ENCODE peak calls at places on chromosome 9, in six cellular contexts. L is HCT116, E is HEK293T, M is K562, W is GM12878, X is H1. K is an unnamed sample.

GRCh38 chr9:20620658-20621552 is 1.4 kb downstream of the MLLT3 start:
- DNase-seq in L (no peak), E (no peak), M (no peak), W (no peak), X (peak), K (no peak)

GRCh38 chr9:131773911-131774379 is 34.1 kb upstream of the RAPGEF1 start:
- DNase-seq in L (no peak), E (peak), M (peak), W (no peak), X (peak), K (peak)

GRCh38 chr9:29906065-29906464 is 2332.8 kb upstream of the C9orf72 start:
- DNase-seq in L (no peak), E (no peak), M (no peak), W (no peak), X (no peak), K (no peak)

GRCh38 chr9:7121664-7122063 is 363.9 kb downstream of the KDM4C start:
- DNase-seq in L (no peak), E (no peak), M (no peak), W (no peak), X (no peak), K (no peak)

GRCh38 chr9:134707031-134707680 is 65.6 kb downstream of the COL5A1 start:
- DNase-seq in L (no peak), E (peak), M (no peak), W (no peak), X (no peak), K (no peak)

GRCh38 chr9:86706391-86706790 is 240.9 kb downstream of the GAS1 start:
- DNase-seq in L (no peak), E (no peak), M (no peak), W (no peak), X (no peak), K (no peak)

GRCh38 chr9:109974143-109974917 is 194.3 kb downstream of the PALM2AKAP2 start:
- DNase-seq in L (no peak), E (no peak), M (no peak), W (peak), X (no peak), K (no peak)

GRCh38 chr9:137397675-137398423 is 25.1 kb downstream of the EXD3 start:
- DNase-seq in L (no peak), E (no peak), M (no peak), W (no peak), X (no peak), K (no peak)

GRCh38 chr9:3894764-3895163 is 369.0 kb upstream of the RFX3 start:
- DNase-seq in L (no peak), E (no peak), M (no peak), W (no peak), X (no peak), K (no peak)

GRCh38 chr9:22010881-22011625 is 1.9 kb upstream of the CDKN2B start:
- DNase-seq in L (no peak), E (no peak), M (no peak), W (no peak), X (peak), K (peak)

GRCh38 chr9:90107864-90108263 is 503.1 kb downstream of the GADD45G start:
- DNase-seq in L (no peak), E (no peak), M (no peak), W (no peak), X (no peak), K (no peak)
- TF ChIP-seq SP1 in L (no peak), E (no peak), M (no peak), W (no peak), X (no peak), K (no peak)

DNA sequence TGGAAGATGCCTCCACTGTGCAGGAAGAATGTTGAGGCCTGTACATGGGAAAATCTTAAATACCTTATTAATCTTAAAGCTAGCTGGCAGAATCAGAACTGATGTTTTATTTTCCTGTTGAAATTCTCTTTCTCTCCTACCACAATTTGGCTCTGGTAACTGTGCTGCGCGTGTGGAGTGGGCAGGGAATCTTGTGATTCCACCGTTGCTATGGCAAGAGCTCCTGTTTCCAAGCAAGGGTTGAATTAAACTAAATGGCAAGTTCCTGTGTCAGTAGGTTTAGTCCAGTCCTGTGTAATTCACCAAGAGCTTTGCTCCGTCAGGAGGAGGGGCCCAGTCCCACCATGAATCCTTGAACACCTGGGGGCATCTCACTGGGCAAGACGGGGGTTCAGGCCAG is 36.4 kb downstream of the NXNL2 start:
- DNase-seq in L (no peak), E (no peak), M (no peak), W (no peak), X (no peak), K (no peak)
- TF ChIP-seq SP1 in L (no peak), E (no peak), M (no peak), W (no peak), X (no peak), K (no peak)

GRCh38 chr9:107587175-107587963 is 97.8 kb upstream of the KLF4 start:
- DNase-seq in L (no peak), E (no peak), M (no peak), W (no peak), X (no peak), K (no peak)
- TF ChIP-seq SP1 in L (no peak), E (no peak), M (no peak), W (no peak), X (no peak), K (no peak)

GRCh38 chr9:93259490-93260289 is 75.8 kb downstream of the WNK2 start:
- DNase-seq in L (no peak), E (no peak), M (no peak), W (no peak), X (peak), K (no peak)
- TF ChIP-seq SP1 in L (no peak), E (no peak), M (no peak), W (no peak), X (no peak), K (no peak)

DNA sequence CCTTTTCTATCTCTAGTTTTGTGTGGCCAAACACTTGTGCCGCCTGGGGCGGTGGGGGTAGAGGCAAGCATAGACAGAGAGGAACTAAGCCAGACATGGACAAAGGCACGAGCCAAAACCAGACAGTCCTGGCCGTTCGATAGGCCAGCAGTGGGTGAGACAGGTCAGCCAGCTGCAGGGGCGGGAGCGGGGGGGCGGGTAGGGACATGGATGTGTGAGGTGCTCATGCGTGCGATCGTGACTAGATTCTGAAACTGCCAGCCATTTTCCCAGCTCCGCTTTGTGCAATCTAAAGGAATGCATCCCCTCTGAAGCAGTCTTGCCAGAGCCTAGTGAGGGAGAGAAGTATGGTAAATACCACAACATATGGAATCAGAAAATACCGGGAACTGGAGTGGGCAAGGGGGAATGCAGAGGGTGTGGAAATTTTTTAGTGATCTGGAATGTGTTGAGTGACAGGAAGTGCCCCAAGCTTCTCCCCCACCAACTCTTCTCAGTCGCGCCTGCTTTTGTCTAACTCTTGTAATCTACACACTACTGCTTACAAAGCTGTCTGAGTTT is 111.9 kb downstream of the NR6A1 start:
- DNase-seq in L (no peak), E (peak), M (peak), W (peak), X (no peak), K (peak)
- TF ChIP-seq SP1 in L (peak), E (no peak), M (peak), W (no peak), X (no peak), K (no peak)

GRCh38 chr9:115208503-115208902 is 90.5 kb upstream of the TNC start:
- DNase-seq in L (no peak), E (no peak), M (no peak), W (no peak), X (no peak), K (no peak)
- TF ChIP-seq SP1 in L (no peak), E (no peak), M (no peak), W (no peak), X (no peak), K (no peak)

DNA sequence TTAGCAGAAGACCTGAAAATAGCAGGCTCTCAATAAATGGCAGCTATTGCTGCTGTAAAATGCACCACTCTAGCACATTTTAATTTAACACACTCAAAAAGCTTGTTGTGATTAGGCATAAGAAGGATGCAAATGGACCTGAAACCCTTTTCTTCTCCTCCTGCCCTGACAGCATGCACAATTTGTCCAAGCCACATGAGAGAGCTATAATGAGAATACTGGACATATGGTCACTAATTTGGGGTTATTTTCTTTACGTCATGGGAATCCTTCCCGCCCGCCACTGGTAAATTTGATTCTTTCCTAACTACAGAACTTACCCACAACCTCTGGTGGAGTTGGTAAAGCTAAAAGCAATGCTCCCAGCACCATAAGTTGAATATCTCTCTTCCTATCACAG is 62.1 kb downstream of the TRIM32 start:
- DNase-seq in L (no peak), E (no peak), M (no peak), W (no peak), X (no peak), K (no peak)
- TF ChIP-seq SP1 in L (no peak), E (no peak), M (no peak), W (no peak), X (no peak), K (no peak)

GRCh38 chr9:81381694-81382093 is 307.7 kb downstream of the TLE1 start:
- DNase-seq in L (no peak), E (no peak), M (no peak), W (no peak), X (no peak), K (no peak)

GRCh38 chr9:81388831-81389230 is 300.5 kb downstream of the TLE1 start:
- DNase-seq in L (no peak), E (no peak), M (no peak), W (no peak), X (no peak), K (no peak)

GRCh38 chr9:81387360-81387759 is 302.0 kb downstream of the TLE1 start:
- DNase-seq in L (no peak), E (no peak), M (no peak), W (no peak), X (no peak), K (no peak)

GRCh38 chr9:81382281-81382680 is 307.1 kb downstream of the TLE1 start:
- DNase-seq in L (no peak), E (no peak), M (no peak), W (no peak), X (no peak), K (no peak)

DNA sequence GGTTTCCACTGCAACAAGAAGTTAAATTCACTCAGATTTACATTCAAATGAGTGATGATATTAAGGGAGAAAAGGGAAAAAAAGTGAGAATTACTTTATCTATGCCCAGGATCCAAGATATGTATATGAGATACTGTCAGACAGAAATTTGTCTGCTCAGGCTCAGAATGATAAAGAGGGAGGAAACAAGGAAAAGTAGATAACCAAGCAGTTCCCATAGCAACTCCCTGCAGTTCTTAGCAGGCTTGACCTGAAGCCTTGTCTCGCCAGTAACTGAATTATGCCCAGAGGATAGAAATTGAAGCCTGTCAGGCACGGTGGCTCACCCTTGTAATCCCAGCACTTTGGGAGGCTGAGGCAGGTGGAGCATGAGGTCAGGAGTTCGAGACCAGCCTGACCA is 304.4 kb downstream of the TLE1 start:
- DNase-seq in L (no peak), E (no peak), M (no peak), W (no peak), X (no peak), K (no peak)
- TF ChIP-seq SP1 in L (no peak), E (no peak), M (no peak), W (no peak), X (no peak), K (no peak)